ENCODE peak calls at places on chromosomes 3 and 15, in nine cellular contexts. C, G, O, U, E, I, V, P and L are unnamed samples. For H3K27me3 and H3K36me3, the result is how much of the 10 kb centered on the place peaks cover.

GRCh38 chr15:71375934-71376333 is 260.7 kb downstream of the THSD4 start:
- DNase-seq in U (no peak), E (no peak), V (no peak), O (no peak), G (no peak), I (peak), P (no peak), C (no peak), L (no peak)

GRCh38 chr3:172703966-172704365 is 6.9 kb downstream of the NCEH1 start:
- DNase-seq in I (no peak), O (no peak), V (no peak), C (no peak), E (no peak), U (no peak), G (no peak), P (no peak), L (no peak)

GRCh38 chr3:157154563-157155333 is 5.2 kb downstream of the CCNL1 start:
- DNase-seq in I (no peak), C (no peak), E (no peak), U (no peak), V (no peak), P (no peak), O (no peak), G (no peak), L (no peak)

GRCh38 chr15:57213783-57214366 is 162.4 kb upstream of the CGNL1 start:
- DNase-seq in E (peak), P (no peak), O (no peak), I (peak), G (no peak), U (no peak), V (no peak), C (no peak), L (no peak)

GRCh38 chr3:94596887-94597537 is 534.2 kb downstream of the NSUN3 start:
- DNase-seq in I (no peak), V (no peak), E (no peak), U (no peak), C (no peak), P (no peak), G (no peak), O (no peak), L (no peak)

GRCh38 chr3:12658593-12659058 is 5.3 kb downstream of the RAF1 start:
- DNase-seq in I (peak), P (no peak), E (no peak), O (no peak), C (no peak), U (no peak), V (no peak), G (no peak), L (no peak)

GRCh38 chr3:64691051-64691450 is 3.3 kb upstream of the ADAMTS9 start:
- DNase-seq in C (peak), G (no peak), P (no peak), I (peak), V (no peak), O (no peak), U (peak), E (no peak), L (no peak)

GRCh38 chr15:91338763-91339162 is 238.7 kb downstream of the SV2B start:
- DNase-seq in U (peak), C (no peak), O (peak), P (no peak), V (no peak), G (no peak), I (peak), E (peak), L (no peak)

GRCh38 chr3:125513490-125514115 is 6.4 kb downstream of the SNX4 start:
- DNase-seq in E (no peak), V (no peak), P (no peak), O (no peak), I (no peak), C (no peak), U (no peak), G (no peak), L (no peak)

GRCh38 chr3:119318871-119319270 is 24.7 kb downstream of the ARHGAP31 start:
- DNase-seq in G (no peak), E (no peak), I (peak), U (no peak), V (no peak), P (no peak), C (no peak), O (no peak), L (no peak)

GRCh38 chr15:37995461-37996347 is 61.3 kb downstream of the TMCO5A start:
- DNase-seq in G (peak), I (peak), U (peak), E (peak), O (peak), V (no peak), P (no peak), C (peak), L (no peak)

GRCh38 chr3:87006844-87007439 is 16.0 kb upstream of the VGLL3 start:
- DNase-seq in I (peak), G (no peak), E (no peak), U (no peak), P (no peak), O (no peak), C (no peak), V (no peak), L (no peak)

GRCh38 chr3:102089904-102090492 is 240.7 kb downstream of the NFKBIZ start:
- DNase-seq in G (no peak), I (peak), V (no peak), O (peak), E (peak), P (no peak), U (no peak), C (no peak), L (no peak)

GRCh38 chr15:92082217-92082843 is 228.8 kb downstream of the SLCO3A1 start:
- DNase-seq in I (peak), V (no peak), U (peak), C (peak), P (peak), G (no peak), E (peak), O (peak), L (peak)

GRCh38 chr15:71436854-71437253 is 321.6 kb downstream of the THSD4 start:
- DNase-seq in C (no peak), U (no peak), O (no peak), I (no peak), P (no peak), G (no peak), V (no peak), E (no peak), L (no peak)

GRCh38 chr3:131083190-131083863 is 56.6 kb downstream of the NEK11 start:
- DNase-seq in E (peak), V (no peak), O (no peak), U (peak), I (no peak), G (no peak), P (peak), C (peak), L (no peak)

GRCh38 chr3:107986505-107986904 is 104.3 kb downstream of the CD47 start:
- DNase-seq in I (no peak), E (no peak), G (no peak), O (no peak), P (no peak), U (no peak), C (no peak), V (no peak), L (no peak)

GRCh38 chr3:124044961-124045360 is 53.0 kb upstream of the ROPN1 start:
- DNase-seq in I (no peak), O (no peak), C (no peak), U (no peak), P (no peak), V (no peak), G (no peak), E (no peak), L (no peak)

GRCh38 chr3:184811034-184811433 is 932 bp upstream of the VPS8 start:
- DNase-seq in C (no peak), U (no peak), I (no peak), O (no peak), E (no peak), V (no peak), P (no peak), G (no peak), L (no peak)

GRCh38 chr15:67194171-67195114 is 60.0 kb downstream of the AAGAB start:
- DNase-seq in I (no peak), E (no peak), P (no peak), G (no peak), U (no peak), C (peak), O (no peak), V (no peak), L (no peak)

GRCh38 chr15:78147566-78147965 is 1.6 kb upstream of the IDH3A start:
- DNase-seq in G (no peak), C (peak), V (no peak), E (no peak), O (no peak), P (peak), I (no peak), U (no peak), L (no peak)

GRCh38 chr3:140206196-140207040 is 271.4 kb downstream of the CLSTN2 start:
- DNase-seq in O (peak), P (peak), I (peak), U (no peak), V (no peak), G (no peak), E (peak), C (no peak), L (no peak)

GRCh38 chr3:185813205-185813604 is 11.6 kb downstream of the IGF2BP2 start:
- DNase-seq in E (no peak), O (no peak), U (no peak), G (no peak), I (peak), P (no peak), V (no peak), C (no peak), L (no peak)

GRCh38 chr3:176919836-176920760 is 277.2 kb downstream of the TBL1XR1 start:
- DNase-seq in C (no peak), G (no peak), O (peak), V (no peak), P (no peak), U (no peak), I (peak), E (no peak), L (no peak)

GRCh38 chr3:175186511-175186910 is 327.4 kb downstream of the NAALADL2 start:
- DNase-seq in V (no peak), O (no peak), E (no peak), G (no peak), C (no peak), P (no peak), U (no peak), I (peak), L (no peak)

GRCh38 chr15:63236272-63236671 is 41.1 kb upstream of the APH1B start:
- DNase-seq in U (no peak), G (no peak), P (no peak), O (peak), I (peak), E (no peak), V (no peak), C (no peak), L (no peak)

GRCh38 chr3:31170932-31171670 is 276.6 kb upstream of the GADL1 start:
- DNase-seq in P (no peak), V (no peak), O (peak), I (peak), U (no peak), E (no peak), G (no peak), C (no peak), L (no peak)

GRCh38 chr3:160665784-160666526 is 11.0 kb upstream of the ARL14 start:
- DNase-seq in C (no peak), U (no peak), G (peak), V (no peak), I (peak), E (peak), O (peak), P (no peak), L (no peak)

GRCh38 chr15:91021516-91022074 is 799 bp downstream of the VPS33B start:
- DNase-seq in G (no peak), E (no peak), U (no peak), I (peak), O (peak), V (no peak), P (no peak), C (no peak), L (no peak)

GRCh38 chr15:63178034-63178433 is 11.4 kb upstream of the RAB8B start:
- DNase-seq in U (no peak), O (no peak), G (no peak), I (no peak), V (no peak), P (no peak), C (no peak), E (no peak), L (no peak)

GRCh38 chr3:32569540-32570425 is 875 bp downstream of the DYNC1LI1 start:
- DNase-seq in P (peak), I (peak), G (no peak), E (peak), C (peak), V (no peak), O (peak), U (peak), L (no peak)

GRCh38 chr15:52183562-52184173 is 7.5 kb downstream of the GNB5 start:
- DNase-seq in G (no peak), V (no peak), P (no peak), U (peak), O (peak), E (peak), I (peak), C (no peak), L (no peak)

GRCh38 chr3:194808709-194809108 is 123.0 kb downstream of the FAM43A start:
- DNase-seq in C (no peak), V (no peak), U (no peak), P (no peak), O (peak), E (no peak), G (no peak), I (peak), L (no peak)

GRCh38 chr15:59168536-59168935 is 38.1 kb upstream of the LDHAL6B start:
- DNase-seq in I (peak), G (no peak), V (no peak), U (peak), P (no peak), E (no peak), C (no peak), O (peak), L (no peak)

GRCh38 chr3:184361532-184361931 is at the start of the genes CLCN2 and POLR2H:
- DNase-seq in G (no peak), U (peak), P (peak), I (peak), C (peak), E (peak), O (no peak), V (no peak), L (no peak)

GRCh38 chr3:4581452-4581851 is 88.3 kb downstream of the ITPR1 start:
- DNase-seq in V (no peak), E (no peak), O (no peak), U (no peak), P (no peak), I (no peak), C (no peak), G (no peak), L (no peak)

GRCh38 chr15:40436116-40436891 is 4.4 kb upstream of the BAHD1 start:
- DNase-seq in E (peak), G (no peak), C (no peak), U (peak), P (no peak), V (no peak), I (no peak), O (no peak), L (no peak)

GRCh38 chr3:194141415-194142155 is 5.6 kb downstream of the HES1 start:
- DNase-seq in E (peak), P (peak), U (peak), I (peak), G (no peak), V (peak), O (peak), C (peak), L (peak)

GRCh38 chr3:100603449-100603848 is 6.0 kb upstream of the ADGRG7 start:
- DNase-seq in C (no peak), O (peak), I (peak), P (no peak), U (no peak), E (peak), V (no peak), G (no peak), L (no peak)

GRCh38 chr15:96340348-96340610 is 9.8 kb downstream of the NR2F2 start:
- DNase-seq in G (no peak), I (no peak), P (no peak), O (no peak), E (peak), U (no peak), C (no peak), V (no peak), L (no peak)
- H3K27me3 ChIP-seq in G (under half), I (under half), P (under half), O (under half), E (under half), U (under half), C (under half), V (under half), L (under half)

GRCh38 chr15:29696950-29697738 is 125.1 kb downstream of the TJP1 start:
- DNase-seq in E (no peak), O (no peak), V (no peak), G (no peak), U (no peak), C (no peak), P (no peak), I (no peak), L (no peak)

GRCh38 chr15:29695486-29696167 is 126.6 kb downstream of the TJP1 start:
- DNase-seq in O (no peak), C (no peak), P (no peak), G (no peak), E (peak), V (no peak), U (no peak), I (no peak), L (no peak)

GRCh38 chr15:29700296-29700695 is 122.0 kb downstream of the TJP1 start:
- DNase-seq in P (no peak), V (no peak), E (no peak), O (no peak), I (no peak), G (no peak), U (no peak), C (no peak), L (no peak)

GRCh38 chr15:29699791-29700190 is 122.5 kb downstream of the TJP1 start:
- DNase-seq in P (no peak), C (no peak), U (no peak), E (no peak), I (no peak), V (no peak), G (no peak), O (no peak), L (peak)

DNA sequence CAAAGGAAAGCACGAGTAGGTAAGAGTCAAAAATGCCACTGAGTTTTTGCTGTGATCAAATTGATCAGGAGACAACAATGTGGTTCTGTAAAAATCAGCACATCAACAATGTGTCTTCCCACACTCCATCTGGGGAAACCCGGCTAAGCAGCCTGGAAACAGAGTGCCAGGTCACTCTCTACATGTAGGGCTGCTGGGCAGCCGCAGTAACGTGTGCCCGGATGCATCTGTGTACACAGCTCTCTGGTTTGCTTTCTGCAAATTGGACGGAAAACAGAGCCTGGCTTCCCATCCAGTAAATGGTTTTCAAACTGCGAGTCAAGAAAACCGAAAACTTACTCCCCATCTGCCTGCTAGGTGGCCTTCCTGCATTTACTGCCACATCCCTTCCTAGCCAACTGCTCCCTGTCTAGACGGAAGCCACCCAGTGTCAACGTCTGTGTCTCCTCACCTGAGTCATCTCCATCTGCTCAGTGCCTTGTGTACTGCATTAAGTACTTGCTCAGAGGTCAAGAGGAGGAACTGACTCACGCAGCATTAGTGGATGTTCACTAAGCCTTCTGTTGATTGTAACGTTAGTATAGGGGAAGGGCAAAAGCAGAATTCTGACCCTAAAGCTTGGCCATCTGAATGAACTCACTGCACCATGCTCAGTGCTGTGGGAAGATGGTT is 124.1 kb downstream of the TJP1 start:
- DNase-seq in V (no peak), I (peak), G (no peak), E (no peak), P (no peak), O (peak), U (no peak), C (no peak), L (no peak)
- TF ChIP-seq CTCF in V (no peak), I (no peak), G (no peak), E (no peak), P (no peak), O (no peak), U (no peak), C (no peak), L (no peak)

GRCh38 chr3:18372786-18373405 is 52.2 kb downstream of the SATB1 start:
- DNase-seq in O (no peak), C (no peak), U (no peak), E (no peak), I (no peak), P (no peak), V (no peak), G (no peak), L (no peak)
- H3K36me3 ChIP-seq in O (under half), C (half or more), U (under half), E (under half), I (under half), P (under half), V (under half), G (under half), L (under half)

DNA sequence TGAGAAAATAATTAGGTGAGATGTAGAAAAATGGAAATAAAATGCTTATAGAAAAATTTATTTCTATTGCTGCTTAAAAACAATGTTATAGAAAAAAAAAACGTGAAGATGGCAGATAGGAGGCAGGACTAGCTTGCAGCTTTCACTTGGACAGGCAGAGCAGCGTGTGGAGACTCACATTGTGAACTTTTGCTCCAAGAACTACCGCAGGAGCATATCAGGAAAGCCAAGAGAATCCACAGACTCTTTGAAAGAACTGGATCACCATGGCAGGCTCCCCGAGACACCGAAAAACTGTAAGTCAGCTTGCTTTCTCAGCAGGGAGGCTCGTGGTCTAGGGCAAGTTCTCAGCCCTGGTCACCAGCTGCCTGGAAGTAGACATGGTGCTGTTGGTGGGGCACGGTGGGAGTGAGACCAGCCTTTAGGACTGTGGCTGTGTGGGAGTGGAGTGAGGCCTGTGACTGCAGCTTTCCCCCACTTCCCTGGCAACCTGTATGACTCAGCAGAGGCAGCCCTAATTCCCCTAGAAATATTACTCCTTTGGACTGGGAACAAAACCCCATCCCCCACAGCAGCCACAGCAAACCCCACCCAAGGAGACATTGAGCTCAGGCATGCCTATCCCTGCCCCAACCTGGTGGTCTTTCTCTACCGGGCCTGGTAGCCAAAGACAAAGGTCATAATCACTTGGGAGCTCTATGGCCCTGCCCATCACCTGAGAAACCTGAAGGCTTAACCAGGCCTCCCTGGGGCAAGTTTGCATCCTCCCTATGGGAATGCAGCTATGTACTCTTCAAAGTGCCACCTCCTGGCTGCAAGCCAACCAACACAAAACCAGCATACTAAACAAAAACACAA is 22.8 kb downstream of the STRIT1 start:
- DNase-seq in U (no peak), V (no peak), P (no peak), G (no peak), I (no peak), O (no peak), C (no peak), E (no peak), L (no peak)
- H3K27me3 ChIP-seq in U (under half), V (under half), P (under half), G (under half), I (under half), O (under half), C (under half), E (under half), L (under half)